ENCODE peak calls at places on chromosomes 6 and 20, in five cellular contexts. P, F, C, D and S are unnamed samples.

GRCh38 chr6:6218246-6219085 is 102.0 kb downstream of the F13A1 start:
- DNase-seq in P (no peak), D (no peak), C (no peak), F (no peak), S (no peak)

GRCh38 chr6:35258858-35259193 is 709 bp upstream of the ZNF76 start:
- DNase-seq in P (peak), D (no peak), F (no peak), C (no peak), S (no peak)

GRCh38 chr20:62388839-62389600 is 2.1 kb downstream of the RPS21 start:
- DNase-seq in C (no peak), P (no peak), D (no peak), F (no peak), S (no peak)

GRCh38 chr6:147077251-147077650 is 127.0 kb upstream of the STXBP5 start:
- DNase-seq in D (no peak), F (no peak), C (no peak), P (no peak), S (no peak)

GRCh38 chr6:36692220-36692619 is 5.4 kb upstream of the RAB44 start:
- DNase-seq in C (no peak), P (no peak), F (no peak), D (no peak), S (no peak)

GRCh38 chr20:19833395-19833794 is 75.3 kb downstream of the RIN2 start:
- DNase-seq in F (no peak), P (no peak), C (no peak), D (no peak), S (no peak)

GRCh38 chr6:163780993-163781392 is 366.5 kb downstream of the QKI start:
- DNase-seq in F (peak), P (peak), D (no peak), C (no peak), S (no peak)

GRCh38 chr6:23441813-23442212 is 684.2 kb upstream of the NRSN1 start:
- DNase-seq in D (no peak), C (no peak), P (no peak), F (no peak), S (no peak)

GRCh38 chr6:121305957-121306607 is 28.2 kb downstream of the TBC1D32 start:
- DNase-seq in F (no peak), C (peak), D (no peak), P (no peak), S (no peak)

GRCh38 chr6:166032366-166033171 is 135.1 kb downstream of the TBXT start:
- DNase-seq in D (no peak), F (peak), P (no peak), C (no peak), S (no peak)

GRCh38 chr6:14211596-14211961 is 94.0 kb downstream of the CD83 start:
- DNase-seq in C (no peak), F (peak), P (no peak), D (no peak), S (no peak)

GRCh38 chr6:19180348-19181073 is 656.7 kb upstream of the ID4 start:
- DNase-seq in P (no peak), C (no peak), D (no peak), F (peak), S (no peak)

GRCh38 chr20:46324379-46324778 is 16.1 kb upstream of the CDH22 start:
- DNase-seq in D (no peak), P (no peak), C (no peak), F (no peak), S (no peak)

GRCh38 chr6:75065524-75065923 is 140.3 kb downstream of the COL12A1 start:
- DNase-seq in F (no peak), C (peak), P (no peak), D (no peak), S (no peak)